ENCODE peak calls at places on chromosomes 2 and 18, in five cellular contexts. One of them, this sample, is unnamed.

GRCh38 chr2:101364878-101365277 is 22.4 kb downstream of the CREG2 start:
- DNase-seq in brain microvascular endothelial cell: no peak
- DNase-seq in T-helper 9 cell: no peak
- DNase-seq in activated CD4-positive, alpha-beta T cell treated with anti-CD3 and anti-CD28 coated beads, Interleukin-2, amount 50 U/mL, for 48 hours: no peak
- DNase-seq in adrenal gland: no peak
- DNase-seq in this sample: no peak

GRCh38 chr18:61901334-61901986 is 8.7 kb upstream of the RNF152 start:
- DNase-seq in adrenal gland: peak; percentile 63
- DNase-seq in brain microvascular endothelial cell: no peak
- DNase-seq in T-helper 9 cell: peak; percentile 21
- DNase-seq in activated CD4-positive, alpha-beta T cell treated with anti-CD3 and anti-CD28 coated beads, Interleukin-2, amount 50 U/mL, for 48 hours: peak; percentile 47
- DNase-seq in this sample: peak; percentile 8

GRCh38 chr2:95320344-95320712 is 23.2 kb downstream of the KCNIP3 start:
- DNase-seq in T-helper 9 cell: no peak
- DNase-seq in adrenal gland: no peak
- DNase-seq in brain microvascular endothelial cell: no peak
- DNase-seq in activated CD4-positive, alpha-beta T cell treated with anti-CD3 and anti-CD28 coated beads, Interleukin-2, amount 50 U/mL, for 48 hours: no peak
- DNase-seq in this sample: no peak

GRCh38 chr2:179746982-179747381 is 114.4 kb downstream of the ZNF385B start:
- DNase-seq in activated CD4-positive, alpha-beta T cell treated with anti-CD3 and anti-CD28 coated beads, Interleukin-2, amount 50 U/mL, for 48 hours: no peak
- DNase-seq in T-helper 9 cell: no peak
- DNase-seq in brain microvascular endothelial cell: no peak
- DNase-seq in adrenal gland: no peak
- DNase-seq in this sample: no peak

GRCh38 chr2:173656086-173656485 is 301.4 kb downstream of the CDCA7 start:
- DNase-seq in activated CD4-positive, alpha-beta T cell treated with anti-CD3 and anti-CD28 coated beads, Interleukin-2, amount 50 U/mL, for 48 hours: no peak
- DNase-seq in brain microvascular endothelial cell: no peak
- DNase-seq in T-helper 9 cell: no peak
- DNase-seq in adrenal gland: no peak
- DNase-seq in this sample: peak; percentile 60

GRCh38 chr2:46041434-46041833 is 255.8 kb upstream of the EPAS1 start:
- DNase-seq in T-helper 9 cell: no peak
- DNase-seq in activated CD4-positive, alpha-beta T cell treated with anti-CD3 and anti-CD28 coated beads, Interleukin-2, amount 50 U/mL, for 48 hours: no peak
- DNase-seq in adrenal gland: no peak
- DNase-seq in brain microvascular endothelial cell: no peak
- DNase-seq in this sample: no peak

GRCh38 chr2:54558188-54558975 is 102.3 kb downstream of the SPTBN1 start:
- DNase-seq in activated CD4-positive, alpha-beta T cell treated with anti-CD3 and anti-CD28 coated beads, Interleukin-2, amount 50 U/mL, for 48 hours: peak; percentile 76
- DNase-seq in adrenal gland: peak; percentile 81
- DNase-seq in T-helper 9 cell: peak; percentile 58
- DNase-seq in brain microvascular endothelial cell: peak; percentile 76
- DNase-seq in this sample: peak; percentile 59

GRCh38 chr18:595571-595970 is 1.2 kb upstream of the CLUL1 start:
- DNase-seq in T-helper 9 cell: no peak
- DNase-seq in brain microvascular endothelial cell: no peak
- DNase-seq in adrenal gland: no peak
- DNase-seq in activated CD4-positive, alpha-beta T cell treated with anti-CD3 and anti-CD28 coated beads, Interleukin-2, amount 50 U/mL, for 48 hours: no peak
- DNase-seq in this sample: no peak

GRCh38 chr2:11175293-11175795 is 20.1 kb downstream of the SLC66A3 start:
- DNase-seq in T-helper 9 cell: no peak
- DNase-seq in activated CD4-positive, alpha-beta T cell treated with anti-CD3 and anti-CD28 coated beads, Interleukin-2, amount 50 U/mL, for 48 hours: no peak
- DNase-seq in adrenal gland: no peak
- DNase-seq in brain microvascular endothelial cell: peak; percentile 49
- DNase-seq in this sample: peak; percentile 10

GRCh38 chr18:8519102-8519501 is 90.1 kb upstream of the RAB12 start:
- DNase-seq in adrenal gland: no peak
- DNase-seq in activated CD4-positive, alpha-beta T cell treated with anti-CD3 and anti-CD28 coated beads, Interleukin-2, amount 50 U/mL, for 48 hours: no peak
- DNase-seq in T-helper 9 cell: no peak
- DNase-seq in brain microvascular endothelial cell: no peak
- DNase-seq in this sample: no peak

GRCh38 chr18:34807106-34807796 is 97.2 kb downstream of the DTNA start:
- DNase-seq in activated CD4-positive, alpha-beta T cell treated with anti-CD3 and anti-CD28 coated beads, Interleukin-2, amount 50 U/mL, for 48 hours: no peak
- DNase-seq in T-helper 9 cell: no peak
- DNase-seq in adrenal gland: no peak
- DNase-seq in brain microvascular endothelial cell: no peak
- DNase-seq in this sample: no peak

GRCh38 chr2:52520646-52521045 is 1247.0 kb upstream of the CHAC2 start:
- DNase-seq in T-helper 9 cell: no peak
- DNase-seq in adrenal gland: no peak
- DNase-seq in brain microvascular endothelial cell: no peak
- DNase-seq in activated CD4-positive, alpha-beta T cell treated with anti-CD3 and anti-CD28 coated beads, Interleukin-2, amount 50 U/mL, for 48 hours: no peak
- DNase-seq in this sample: no peak

GRCh38 chr2:28355521-28356094 is 37.0 kb upstream of the FOSL2 start:
- DNase-seq in T-helper 9 cell: no peak
- DNase-seq in adrenal gland: peak; percentile 90
- DNase-seq in brain microvascular endothelial cell: no peak
- DNase-seq in activated CD4-positive, alpha-beta T cell treated with anti-CD3 and anti-CD28 coated beads, Interleukin-2, amount 50 U/mL, for 48 hours: no peak
- DNase-seq in this sample: no peak

GRCh38 chr2:188978291-188979081 is 4.3 kb downstream of the COL3A1 start:
- DNase-seq in brain microvascular endothelial cell: peak; percentile 70
- DNase-seq in T-helper 9 cell: no peak
- DNase-seq in activated CD4-positive, alpha-beta T cell treated with anti-CD3 and anti-CD28 coated beads, Interleukin-2, amount 50 U/mL, for 48 hours: peak; percentile 5
- DNase-seq in adrenal gland: no peak
- DNase-seq in this sample: peak; percentile 88

GRCh38 chr18:59056706-59057492 is 82.8 kb upstream of the SEC11C start:
- DNase-seq in activated CD4-positive, alpha-beta T cell treated with anti-CD3 and anti-CD28 coated beads, Interleukin-2, amount 50 U/mL, for 48 hours: peak; percentile 69
- DNase-seq in brain microvascular endothelial cell: peak; percentile 59
- DNase-seq in T-helper 9 cell: no peak
- DNase-seq in adrenal gland: peak; percentile 86
- DNase-seq in this sample: peak; percentile 8

GRCh38 chr2:182668671-182669070 is 47.4 kb upstream of the DNAJC10 start:
- DNase-seq in brain microvascular endothelial cell: no peak
- DNase-seq in activated CD4-positive, alpha-beta T cell treated with anti-CD3 and anti-CD28 coated beads, Interleukin-2, amount 50 U/mL, for 48 hours: no peak
- DNase-seq in adrenal gland: no peak
- DNase-seq in T-helper 9 cell: no peak
- DNase-seq in this sample: peak; percentile 6

GRCh38 chr2:133287709-133288108 is 280.6 kb downstream of the NCKAP5 start:
- DNase-seq in activated CD4-positive, alpha-beta T cell treated with anti-CD3 and anti-CD28 coated beads, Interleukin-2, amount 50 U/mL, for 48 hours: no peak
- DNase-seq in brain microvascular endothelial cell: peak; percentile 71
- DNase-seq in T-helper 9 cell: no peak
- DNase-seq in adrenal gland: no peak
- DNase-seq in this sample: no peak

GRCh38 chr2:144990661-144991060 is 470.7 kb upstream of the ZEB2 start:
- DNase-seq in brain microvascular endothelial cell: no peak
- DNase-seq in activated CD4-positive, alpha-beta T cell treated with anti-CD3 and anti-CD28 coated beads, Interleukin-2, amount 50 U/mL, for 48 hours: no peak
- DNase-seq in T-helper 9 cell: no peak
- DNase-seq in adrenal gland: no peak
- DNase-seq in this sample: no peak

GRCh38 chr18:77948571-77948970 is 698.9 kb downstream of the GALR1 start:
- DNase-seq in brain microvascular endothelial cell: no peak
- DNase-seq in activated CD4-positive, alpha-beta T cell treated with anti-CD3 and anti-CD28 coated beads, Interleukin-2, amount 50 U/mL, for 48 hours: no peak
- DNase-seq in T-helper 9 cell: no peak
- DNase-seq in adrenal gland: no peak
- DNase-seq in this sample: no peak

GRCh38 chr2:120448961-120449421 is 103.1 kb downstream of the INHBB start:
- DNase-seq in adrenal gland: no peak
- DNase-seq in T-helper 9 cell: no peak
- DNase-seq in brain microvascular endothelial cell: no peak
- DNase-seq in activated CD4-positive, alpha-beta T cell treated with anti-CD3 and anti-CD28 coated beads, Interleukin-2, amount 50 U/mL, for 48 hours: no peak
- DNase-seq in this sample: no peak

GRCh38 chr2:174248187-174248997 is at the start of gene OLA1:
- DNase-seq in activated CD4-positive, alpha-beta T cell treated with anti-CD3 and anti-CD28 coated beads, Interleukin-2, amount 50 U/mL, for 48 hours: peak; percentile 98
- DNase-seq in T-helper 9 cell: peak; percentile 94
- DNase-seq in adrenal gland: peak; percentile 96
- DNase-seq in brain microvascular endothelial cell: peak; percentile 86
- DNase-seq in this sample: peak; percentile 91

GRCh38 chr2:233075966-233076339 is 15.8 kb downstream of the INPP5D start:
- DNase-seq in T-helper 9 cell: no peak
- DNase-seq in activated CD4-positive, alpha-beta T cell treated with anti-CD3 and anti-CD28 coated beads, Interleukin-2, amount 50 U/mL, for 48 hours: no peak
- DNase-seq in brain microvascular endothelial cell: no peak
- DNase-seq in adrenal gland: no peak
- DNase-seq in this sample: no peak

GRCh38 chr2:67500541-67500940 is 103.4 kb downstream of the ETAA1 start:
- DNase-seq in brain microvascular endothelial cell: peak; percentile 8
- DNase-seq in activated CD4-positive, alpha-beta T cell treated with anti-CD3 and anti-CD28 coated beads, Interleukin-2, amount 50 U/mL, for 48 hours: no peak
- DNase-seq in adrenal gland: no peak
- DNase-seq in T-helper 9 cell: no peak
- DNase-seq in this sample: no peak

GRCh38 chr2:39736593-39736992 is 42.5 kb downstream of the THUMPD2 start:
- DNase-seq in T-helper 9 cell: no peak
- DNase-seq in activated CD4-positive, alpha-beta T cell treated with anti-CD3 and anti-CD28 coated beads, Interleukin-2, amount 50 U/mL, for 48 hours: no peak
- DNase-seq in brain microvascular endothelial cell: peak; percentile 92
- DNase-seq in adrenal gland: no peak
- DNase-seq in this sample: no peak

GRCh38 chr2:23009545-23010149 is 375.3 kb upstream of the KLHL29 start:
- DNase-seq in T-helper 9 cell: no peak
- DNase-seq in activated CD4-positive, alpha-beta T cell treated with anti-CD3 and anti-CD28 coated beads, Interleukin-2, amount 50 U/mL, for 48 hours: no peak
- DNase-seq in adrenal gland: peak; percentile 52
- DNase-seq in brain microvascular endothelial cell: peak; percentile 68
- DNase-seq in this sample: peak; percentile 77

GRCh38 chr2:121034551-121034950 is 250.5 kb downstream of the TFCP2L1 start:
- DNase-seq in brain microvascular endothelial cell: no peak
- DNase-seq in T-helper 9 cell: no peak
- DNase-seq in adrenal gland: no peak
- DNase-seq in activated CD4-positive, alpha-beta T cell treated with anti-CD3 and anti-CD28 coated beads, Interleukin-2, amount 50 U/mL, for 48 hours: no peak
- DNase-seq in this sample: no peak

GRCh38 chr2:16409006-16409390 is 256.6 kb downstream of the CYRIA start:
- DNase-seq in activated CD4-positive, alpha-beta T cell treated with anti-CD3 and anti-CD28 coated beads, Interleukin-2, amount 50 U/mL, for 48 hours: no peak
- DNase-seq in adrenal gland: no peak
- DNase-seq in T-helper 9 cell: no peak
- DNase-seq in brain microvascular endothelial cell: no peak
- DNase-seq in this sample: no peak

GRCh38 chr18:3595282-3596273 is 145.6 kb downstream of the TGIF1 start:
- DNase-seq in brain microvascular endothelial cell: peak; percentile 92
- DNase-seq in T-helper 9 cell: no peak
- DNase-seq in activated CD4-positive, alpha-beta T cell treated with anti-CD3 and anti-CD28 coated beads, Interleukin-2, amount 50 U/mL, for 48 hours: peak; percentile 58
- DNase-seq in adrenal gland: peak; percentile 76
- DNase-seq in this sample: peak; percentile 83

GRCh38 chr2:208112969-208113368 is 11.4 kb downstream of the CRYGD start:
- DNase-seq in brain microvascular endothelial cell: no peak
- DNase-seq in activated CD4-positive, alpha-beta T cell treated with anti-CD3 and anti-CD28 coated beads, Interleukin-2, amount 50 U/mL, for 48 hours: no peak
- DNase-seq in T-helper 9 cell: no peak
- DNase-seq in adrenal gland: no peak
- DNase-seq in this sample: no peak

GRCh38 chr2:204122425-204122824 is 185.9 kb downstream of the ICOS start:
- DNase-seq in adrenal gland: no peak
- DNase-seq in T-helper 9 cell: no peak
- DNase-seq in activated CD4-positive, alpha-beta T cell treated with anti-CD3 and anti-CD28 coated beads, Interleukin-2, amount 50 U/mL, for 48 hours: no peak
- DNase-seq in brain microvascular endothelial cell: no peak
- DNase-seq in this sample: no peak

GRCh38 chr18:63820694-63821093 is 45.5 kb downstream of the SERPINB7 start:
- DNase-seq in adrenal gland: no peak
- DNase-seq in brain microvascular endothelial cell: no peak
- DNase-seq in activated CD4-positive, alpha-beta T cell treated with anti-CD3 and anti-CD28 coated beads, Interleukin-2, amount 50 U/mL, for 48 hours: no peak
- DNase-seq in T-helper 9 cell: no peak
- DNase-seq in this sample: no peak

GRCh38 chr2:96082211-96083063 is 33.9 kb downstream of the ADRA2B start:
- DNase-seq in brain microvascular endothelial cell: no peak
- DNase-seq in activated CD4-positive, alpha-beta T cell treated with anti-CD3 and anti-CD28 coated beads, Interleukin-2, amount 50 U/mL, for 48 hours: no peak
- DNase-seq in T-helper 9 cell: no peak
- DNase-seq in adrenal gland: no peak
- DNase-seq in this sample: no peak

GRCh38 chr18:30405038-30405437 is 637.5 kb downstream of the DSC3 start:
- DNase-seq in brain microvascular endothelial cell: no peak
- DNase-seq in activated CD4-positive, alpha-beta T cell treated with anti-CD3 and anti-CD28 coated beads, Interleukin-2, amount 50 U/mL, for 48 hours: no peak
- DNase-seq in adrenal gland: no peak
- DNase-seq in T-helper 9 cell: no peak
- DNase-seq in this sample: no peak

GRCh38 chr2:160689441-160689840 is 195.8 kb upstream of the RBMS1 start:
- DNase-seq in activated CD4-positive, alpha-beta T cell treated with anti-CD3 and anti-CD28 coated beads, Interleukin-2, amount 50 U/mL, for 48 hours: no peak
- DNase-seq in brain microvascular endothelial cell: no peak
- DNase-seq in T-helper 9 cell: no peak
- DNase-seq in adrenal gland: no peak
- DNase-seq in this sample: no peak

GRCh38 chr2:86625096-86625495 is 1.4 kb upstream of the RNF103 start:
- DNase-seq in activated CD4-positive, alpha-beta T cell treated with anti-CD3 and anti-CD28 coated beads, Interleukin-2, amount 50 U/mL, for 48 hours: no peak
- DNase-seq in T-helper 9 cell: no peak
- DNase-seq in brain microvascular endothelial cell: no peak
- DNase-seq in adrenal gland: no peak
- DNase-seq in this sample: no peak

GRCh38 chr2:59427980-59428379 is 1125.5 kb downstream of the BCL11A start:
- DNase-seq in T-helper 9 cell: no peak
- DNase-seq in brain microvascular endothelial cell: no peak
- DNase-seq in adrenal gland: no peak
- DNase-seq in activated CD4-positive, alpha-beta T cell treated with anti-CD3 and anti-CD28 coated beads, Interleukin-2, amount 50 U/mL, for 48 hours: no peak
- DNase-seq in this sample: no peak

GRCh38 chr2:6073260-6074141 is 381.3 kb downstream of the SOX11 start:
- DNase-seq in brain microvascular endothelial cell: peak; percentile 77
- DNase-seq in activated CD4-positive, alpha-beta T cell treated with anti-CD3 and anti-CD28 coated beads, Interleukin-2, amount 50 U/mL, for 48 hours: no peak
- DNase-seq in adrenal gland: peak; percentile 37
- DNase-seq in T-helper 9 cell: no peak
- DNase-seq in this sample: no peak

This sample was measured in NCI-H226.